ENCODE peak calls at places on chromosomes 1 and 21, in six cellular contexts. Y is cardiac muscle cell, T is spleen, V is dorsolateral prefrontal cortex, H is hepatocyte, S is H1. W is an unnamed sample.

GRCh38 chr1:156801409-156802121 is 15.1 kb downstream of the SH2D2A start:
- DNase-seq in Y (peak), T (no peak), V (no peak), H (peak), S (no peak), W (no peak)

GRCh38 chr1:6353948-6354658 is 39.5 kb downstream of the ACOT7 start:
- DNase-seq in Y (peak), T (no peak), V (no peak), H (no peak), S (no peak), W (no peak)

GRCh38 chr1:1917304-1917976 is 1.6 kb downstream of the TMEM52 start:
- DNase-seq in Y (no peak), T (peak), V (no peak), H (peak), S (no peak), W (no peak)

GRCh38 chr1:1244192-1244811 is 2.2 kb downstream of the C1QTNF12 start:
- DNase-seq in Y (no peak), T (no peak), V (no peak), H (peak), S (no peak), W (no peak)

GRCh38 chr21:39156024-39156423 is 27.2 kb downstream of the PSMG1 start:
- DNase-seq in Y (no peak), T (no peak), V (no peak), H (no peak), S (no peak), W (no peak)

GRCh38 chr1:28296401-28297220 is 32.2 kb upstream of the MED18 start:
- DNase-seq in Y (peak), T (no peak), V (no peak), H (peak), S (peak), W (no peak)

GRCh38 chr1:15932612-15933011 is 43.3 kb downstream of the ZBTB17 start:
- DNase-seq in Y (no peak), T (peak), V (no peak), H (no peak), S (no peak), W (no peak)

GRCh38 chr1:61273167-61273705 is 190.9 kb downstream of the NFIA start:
- DNase-seq in Y (no peak), T (no peak), V (no peak), H (no peak), S (no peak), W (no peak)

GRCh38 chr1:24752305-24752704 is 7.1 kb downstream of the CLIC4 start:
- DNase-seq in Y (no peak), T (no peak), V (no peak), H (no peak), S (no peak), W (no peak)

GRCh38 chr1:62045579-62045978 is 149.1 kb upstream of the L1TD1 start:
- DNase-seq in Y (peak), T (no peak), V (no peak), H (no peak), S (no peak), W (no peak)

GRCh38 chr1:228141082-228141870 is 1.2 kb downstream of the GUK1 start:
- DNase-seq in Y (no peak), T (peak), V (peak), H (peak), S (no peak), W (peak)

GRCh38 chr1:51236548-51237312 is 657 bp downstream of the RNF11 start:
- DNase-seq in Y (peak), T (peak), V (no peak), H (peak), S (no peak), W (peak)

GRCh38 chr1:51235611-51236547 is at the start of gene RNF11:
- DNase-seq in Y (peak), T (peak), V (peak), H (peak), S (peak), W (peak)

GRCh38 chr1:51237313-51237700 is 1.2 kb downstream of the RNF11 start:
- DNase-seq in Y (no peak), T (no peak), V (no peak), H (no peak), S (no peak), W (no peak)

GRCh38 chr1:51237714-51238403 is 1.8 kb downstream of the RNF11 start:
- DNase-seq in Y (peak), T (no peak), V (no peak), H (peak), S (no peak), W (no peak)

DNA sequence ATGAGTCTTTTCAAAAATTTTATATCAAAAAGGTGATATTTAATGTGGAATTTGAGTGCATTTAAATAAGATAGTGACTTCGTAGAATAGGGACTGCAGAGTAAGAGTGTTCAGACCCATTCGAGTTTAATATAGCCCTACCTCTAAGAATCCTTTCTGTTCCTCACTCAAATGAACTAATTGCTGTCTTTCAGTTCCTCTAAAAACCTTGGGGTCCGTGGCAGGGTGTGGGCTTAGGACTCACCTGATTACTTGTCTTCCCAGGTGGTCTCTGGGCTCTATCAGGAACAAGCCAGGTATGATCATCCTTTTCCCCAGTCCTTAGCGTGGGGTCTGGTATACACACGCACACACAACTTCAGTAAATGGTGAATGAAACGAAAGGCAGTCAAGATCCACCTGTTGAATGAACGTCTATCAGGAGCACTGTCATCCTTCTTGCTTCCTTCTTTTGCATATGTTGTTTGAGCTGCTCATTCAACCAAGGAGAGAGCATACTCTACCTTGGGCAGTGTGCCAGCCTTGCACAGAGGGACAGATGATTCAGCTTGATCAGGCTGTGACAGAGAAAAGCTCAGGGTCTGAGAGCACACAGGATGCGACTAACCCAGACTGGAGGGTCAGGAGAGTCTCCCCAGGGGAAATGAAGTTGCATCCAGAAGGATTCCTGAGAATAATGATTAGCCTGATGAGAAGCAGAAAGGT is 1.2 kb upstream of the RNF11 start:
- DNase-seq in Y (peak), T (peak), V (peak), H (peak), S (no peak), W (no peak)
- H3K4me3 ChIP-seq in Y (no peak), T (peak), V (peak), H (no peak), S (no peak), W (peak)

GRCh38 chr1:8456306-8456912 is 138.5 kb downstream of the SLC45A1 start:
- DNase-seq in Y (no peak), T (no peak), V (no peak), H (peak), S (no peak), W (no peak)
- H3K27ac ChIP-seq in Y (peak), T (no peak), V (peak), H (peak), S (no peak), W (no peak)

GRCh38 chr1:86503477-86504129 is 34.9 kb downstream of the CLCA1 start:
- DNase-seq in Y (no peak), T (peak), V (no peak), H (peak), S (no peak), W (no peak)
- H3K4me3 ChIP-seq in Y (no peak), T (peak), V (no peak), H (peak), S (peak), W (no peak)

DNA sequence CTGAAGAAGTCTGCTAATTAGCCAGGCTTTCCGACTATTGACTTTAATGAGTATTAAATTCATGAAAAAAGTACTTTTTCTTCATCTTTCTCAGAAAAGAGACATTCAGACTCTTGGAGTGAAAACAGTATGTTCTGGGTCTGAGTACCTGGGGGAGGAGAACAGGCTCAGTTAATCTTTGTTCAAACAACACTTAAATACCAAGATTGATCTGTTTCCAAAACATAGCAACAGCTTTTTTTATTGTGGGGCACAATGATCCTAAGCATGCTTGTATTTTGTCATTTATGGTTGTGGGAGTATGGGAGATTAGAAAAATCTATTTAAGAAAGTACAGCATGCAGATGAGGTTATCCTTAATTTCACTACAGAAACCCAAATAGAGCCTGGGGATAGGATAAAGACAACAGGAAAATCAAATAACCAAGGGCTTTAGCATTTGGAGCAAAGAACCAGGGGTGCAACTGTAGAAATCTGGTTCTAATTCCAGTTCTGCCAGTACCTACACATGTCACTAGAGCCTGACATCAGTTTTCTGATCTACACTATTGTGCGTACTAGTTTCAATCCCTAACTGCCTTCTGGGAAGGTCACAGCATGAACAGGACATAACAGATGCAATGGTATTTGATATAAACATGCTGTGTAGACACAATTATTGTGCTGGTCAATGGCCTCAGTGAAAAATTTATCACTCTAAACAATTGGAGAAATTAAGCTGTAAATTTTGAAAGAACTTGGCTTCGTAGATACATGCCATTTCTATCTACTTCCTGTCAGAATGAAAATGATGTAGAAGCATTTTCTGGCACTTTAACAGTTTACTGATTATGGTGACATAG is 91.2 kb downstream of the KCNK1 start:
- DNase-seq in Y (no peak), T (no peak), V (no peak), H (no peak), S (no peak), W (no peak)
- H3K27ac ChIP-seq in Y (no peak), T (no peak), V (no peak), H (peak), S (no peak), W (no peak)

GRCh38 chr21:44933199-44933937 is 6.5 kb upstream of the SLX9 start:
- DNase-seq in Y (no peak), T (peak), V (no peak), H (no peak), S (no peak), W (no peak)
- H3K4me3 ChIP-seq in Y (no peak), T (peak), V (no peak), H (no peak), S (no peak), W (no peak)